ENCODE peak calls at places on chromosomes 13 and 19, in four cellular contexts. L is body of pancreas, B is NB4, O is cardiac muscle cell. H is an unnamed sample.

GRCh38 chr13:111542530-111543341 is 222.3 kb downstream of the TEX29 start:
- DNase-seq in L (no peak), B (no peak), O (no peak), H (no peak)

GRCh38 chr19:8926341-8926740 is 83.9 kb downstream of the MUC16 start:
- DNase-seq in L (no peak), B (no peak), O (no peak), H (no peak)

GRCh38 chr19:57689750-57690149 is 8.0 kb downstream of the ZNF551 start:
- DNase-seq in L (no peak), B (no peak), O (no peak), H (no peak)

GRCh38 chr19:17488593-17489391 is 18.5 kb downstream of the SLC27A1 start:
- DNase-seq in L (peak), B (peak), O (peak), H (no peak)

GRCh38 chr13:28540612-28541011 is 45.7 kb upstream of the FLT1 start:
- DNase-seq in L (no peak), B (no peak), O (peak), H (no peak)

GRCh38 chr13:44620057-44620456 is 43.9 kb upstream of the TSC22D1 start:
- DNase-seq in L (no peak), B (no peak), O (no peak), H (no peak)

GRCh38 chr13:47843005-47843404 is 158.1 kb downstream of the SUCLA2 start:
- DNase-seq in L (no peak), B (no peak), O (no peak), H (no peak)

GRCh38 chr19:38196245-38196837 is 27.7 kb downstream of the DPF1 start:
- DNase-seq in L (no peak), B (no peak), O (no peak), H (no peak)

GRCh38 chr13:31807090-31807541 is 67.8 kb downstream of the RXFP2 start:
- DNase-seq in L (no peak), B (peak), O (peak), H (no peak)

GRCh38 chr19:31589109-31589508 is 239.9 kb upstream of the TSHZ3 start:
- DNase-seq in L (no peak), B (no peak), O (no peak), H (no peak)

GRCh38 chr13:100543872-100544602 is 44.6 kb downstream of the GGACT start:
- DNase-seq in L (no peak), B (peak), O (no peak), H (peak)

GRCh38 chr19:41968751-41969150 is 9.6 kb upstream of the RABAC1 start:
- DNase-seq in L (no peak), B (no peak), O (no peak), H (no peak)

GRCh38 chr19:13938361-13939027 is at the start of gene PODNL1:
- DNase-seq in L (no peak), B (no peak), O (peak), H (no peak)

GRCh38 chr13:26584713-26585112 is 27.2 kb downstream of the WASF3 start:
- DNase-seq in L (no peak), B (no peak), O (peak), H (no peak)

GRCh38 chr19:43625918-43626579 is 6.6 kb upstream of the ZNF428 start:
- DNase-seq in L (peak), B (peak), O (peak), H (no peak)

GRCh38 chr19:1066748-1067340 is at the start of gene ARHGAP45:
- DNase-seq in L (no peak), B (peak), O (no peak), H (no peak)

GRCh38 chr13:37587236-37587635 is 11.3 kb downstream of the POSTN start:
- DNase-seq in L (no peak), B (no peak), O (peak), H (no peak)

GRCh38 chr13:80441968-80442367 is 101.0 kb upstream of the SPRY2 start:
- DNase-seq in L (no peak), B (peak), O (peak), H (no peak)

GRCh38 chr13:86383151-86383550 is 583.9 kb upstream of the SLITRK6 start:
- DNase-seq in L (no peak), B (no peak), O (no peak), H (no peak)

GRCh38 chr19:51480590-51480989 is 2.3 kb downstream of the CEACAM18 start:
- DNase-seq in L (no peak), B (peak), O (peak), H (no peak)

GRCh38 chr19:51093510-51094345 is 11.0 kb upstream of the KLK14 start:
- DNase-seq in L (no peak), B (no peak), O (no peak), H (no peak)

GRCh38 chr19:36528194-36528920 is at the start of gene ZNF260:
- DNase-seq in L (peak), B (peak), O (peak), H (peak)

GRCh38 chr19:23561341-23561740 is 125.7 kb downstream of the ZNF675 start:
- DNase-seq in L (no peak), B (no peak), O (no peak), H (no peak)

GRCh38 chr19:23557381-23557780 is 129.6 kb downstream of the ZNF675 start:
- DNase-seq in L (no peak), B (no peak), O (no peak), H (no peak)

GRCh38 chr19:23560051-23560450 is 127.0 kb downstream of the ZNF675 start:
- DNase-seq in L (no peak), B (no peak), O (no peak), H (no peak)

GRCh38 chr19:23554548-23554947 is 132.5 kb downstream of the ZNF675 start:
- DNase-seq in L (no peak), B (no peak), O (no peak), H (no peak)

DNA sequence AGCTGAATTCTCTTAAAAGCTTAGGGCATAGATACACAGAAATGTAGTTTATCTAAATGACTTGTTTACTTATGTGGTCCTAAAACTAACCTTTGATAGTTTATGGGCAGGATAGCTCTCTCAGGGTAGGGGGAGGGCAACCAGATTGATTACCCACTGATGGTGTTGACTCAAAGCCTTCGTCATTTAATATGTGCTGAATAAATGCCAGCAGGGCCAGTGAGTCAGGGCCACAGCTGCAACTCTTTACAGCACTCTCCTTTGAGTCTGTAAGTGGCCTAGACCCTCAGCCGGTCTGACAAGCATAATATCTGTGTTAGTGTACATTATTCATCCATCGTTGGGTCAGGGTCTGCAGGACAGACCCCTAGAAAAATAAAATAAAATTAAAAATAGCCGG is 128.5 kb downstream of the ZNF675 start:
- DNase-seq in L (no peak), B (no peak), O (no peak), H (no peak)
- H3K4me3 ChIP-seq in L (no peak), B (no peak), O (no peak), H (no peak)

GRCh38 chr19:2087621-2088100 is 8.5 kb downstream of the MOB3A start:
- DNase-seq in L (no peak), B (peak), O (no peak), H (no peak)
- H3K4me3 ChIP-seq in L (no peak), B (no peak), O (no peak), H (no peak)

GRCh38 chr19:47711652-47712239 is 1.5 kb upstream of the EHD2 start:
- DNase-seq in L (no peak), B (peak), O (no peak), H (no peak)

GRCh38 chr19:47719047-47719885 is 6.0 kb downstream of the EHD2 start:
- DNase-seq in L (peak), B (peak), O (peak), H (no peak)

GRCh38 chr19:47716270-47716937 is 3.2 kb downstream of the EHD2 start:
- DNase-seq in L (no peak), B (peak), O (no peak), H (no peak)

GRCh38 chr19:47714339-47714738 is 1.1 kb downstream of the EHD2 start:
- DNase-seq in L (no peak), B (no peak), O (no peak), H (no peak)

GRCh38 chr19:47713046-47714021 is at the start of gene EHD2:
- DNase-seq in L (peak), B (peak), O (peak), H (no peak)
- H3K4me3 ChIP-seq in L (peak), B (no peak), O (peak), H (peak)

DNA sequence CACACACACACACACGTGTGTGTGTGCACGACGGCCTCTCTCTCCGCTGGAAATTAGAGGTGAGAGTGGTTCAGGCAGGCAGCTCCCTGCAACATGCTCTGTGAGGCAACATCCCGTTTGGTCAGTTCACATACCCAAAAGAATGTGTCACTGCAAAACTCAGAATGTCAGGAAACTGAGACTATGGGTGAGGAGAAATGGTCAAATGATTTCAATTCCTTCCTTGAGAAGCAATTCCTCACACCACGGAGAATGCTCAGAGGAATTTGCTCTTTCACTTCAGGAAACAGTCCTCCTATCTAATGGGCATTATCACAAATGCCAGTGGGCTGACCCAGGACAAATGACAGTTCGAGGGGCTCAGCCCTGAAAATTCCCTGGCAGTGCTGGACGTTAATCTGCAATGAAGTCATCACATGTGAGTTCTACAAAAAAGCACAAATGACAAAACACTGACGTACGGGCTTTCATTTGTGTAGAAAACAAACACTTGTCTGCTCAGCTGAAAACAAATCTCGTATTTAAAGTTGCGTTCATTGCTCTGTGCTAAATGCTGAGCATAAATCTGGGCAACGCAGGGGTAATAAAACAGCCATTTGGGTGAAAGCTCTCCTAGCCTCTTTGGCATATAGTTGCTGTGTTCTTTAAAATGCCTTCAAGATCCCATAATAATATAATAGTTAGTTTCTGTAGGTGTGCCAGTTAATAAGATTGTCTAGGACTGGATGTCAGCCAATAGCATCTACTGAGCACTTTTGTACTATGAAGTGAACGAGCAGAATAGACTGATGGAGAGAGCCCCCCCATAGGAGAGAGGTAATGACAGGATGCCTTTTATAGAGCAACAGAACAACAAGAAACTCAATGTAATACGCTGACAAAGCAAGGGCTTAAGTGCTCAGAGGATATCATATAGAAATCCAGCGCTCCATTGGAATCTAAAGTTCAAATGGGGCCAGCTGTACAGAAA is 18.7 kb upstream of the LATS2 start:
- DNase-seq in L (peak), B (peak), O (peak), H (no peak)
- H3K4me3 ChIP-seq in L (no peak), B (peak), O (no peak), H (peak)

GRCh38 chr13:70585109-70585508 is 476.9 kb upstream of the KLHL1 start:
- DNase-seq in L (no peak), B (no peak), O (no peak), H (no peak)
- H3K4me3 ChIP-seq in L (no peak), B (no peak), O (no peak), H (no peak)

GRCh38 chr19:18599485-18599884 is 7.1 kb downstream of the CRLF1 start:
- DNase-seq in L (no peak), B (no peak), O (no peak), H (no peak)

GRCh38 chr19:18594824-18595373 is 6.3 kb downstream of the REX1BD start:
- DNase-seq in L (no peak), B (no peak), O (no peak), H (no peak)

GRCh38 chr19:18597809-18598660 is 8.6 kb downstream of the CRLF1 start:
- DNase-seq in L (no peak), B (no peak), O (no peak), H (no peak)

GRCh38 chr19:18594096-18594823 is 5.7 kb downstream of the REX1BD start:
- DNase-seq in L (peak), B (peak), O (peak), H (no peak)

DNA sequence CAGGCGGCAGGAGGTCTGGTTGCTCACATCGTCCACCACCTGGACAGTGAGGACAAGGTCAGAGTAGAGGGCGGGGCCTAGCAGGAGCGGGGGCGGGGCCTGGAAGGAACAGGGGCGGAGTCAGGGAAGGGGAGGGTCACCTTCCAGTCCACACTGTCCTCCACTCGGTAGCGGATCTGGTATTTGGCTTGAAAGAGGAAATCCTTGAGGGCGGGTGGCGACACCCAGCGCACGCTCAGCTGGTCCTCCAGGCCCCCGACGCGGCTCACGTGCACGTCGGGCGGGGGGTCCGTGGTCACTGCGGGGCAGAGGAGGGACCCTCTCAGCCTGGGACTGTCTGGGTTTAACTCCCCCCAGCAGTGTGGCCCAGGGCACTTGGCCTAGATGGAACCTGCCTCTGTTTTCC is 8.2 kb downstream of the REX1BD start:
- DNase-seq in L (peak), B (peak), O (peak), H (no peak)
- H3K4me3 ChIP-seq in L (no peak), B (no peak), O (no peak), H (no peak)